ENCODE peak calls at places on chromosomes 7 and 10, in ten cellular contexts. One of them, this sample, is unnamed.
A peak's percentile ranks its signal among the peaks of the same experiment; 100 is the strongest.

GRCh38 chr10:67815571-67816059 is 22.4 kb downstream of the DNAJC12 start:
- DNase-seq in choroid plexus epithelial cell: peak; percentile 27
- DNase-seq in GM06990: no peak
- DNase-seq in T-helper 2 cell: no peak
- DNase-seq in prostate gland: peak; percentile 36
- DNase-seq in RPMI7951: no peak
- DNase-seq in stomach: no peak
- DNase-seq in NCI-H2081: no peak
- DNase-seq in progenitor cell of endocrine pancreas: no peak
- DNase-seq in cardiac muscle cell: no peak
- DNase-seq in this sample: no peak

GRCh38 chr7:41403291-41403690 is 299.6 kb downstream of the INHBA start:
- DNase-seq in stomach: no peak
- DNase-seq in NCI-H2081: no peak
- DNase-seq in GM06990: no peak
- DNase-seq in choroid plexus epithelial cell: no peak
- DNase-seq in T-helper 2 cell: no peak
- DNase-seq in progenitor cell of endocrine pancreas: no peak
- DNase-seq in prostate gland: no peak
- DNase-seq in RPMI7951: peak; percentile 20
- DNase-seq in cardiac muscle cell: no peak
- DNase-seq in this sample: no peak

GRCh38 chr10:93816123-93816747 is 58.5 kb downstream of the LGI1 start:
- DNase-seq in prostate gland: peak; percentile 51
- DNase-seq in NCI-H2081: peak; percentile 77
- DNase-seq in T-helper 2 cell: peak; percentile 4
- DNase-seq in stomach: peak; percentile 63
- DNase-seq in GM06990: peak; percentile 7
- DNase-seq in cardiac muscle cell: peak; percentile 78
- DNase-seq in choroid plexus epithelial cell: peak; percentile 74
- DNase-seq in RPMI7951: peak; percentile 71
- DNase-seq in progenitor cell of endocrine pancreas: peak; percentile 27
- DNase-seq in this sample: peak; percentile 76

GRCh38 chr10:17660921-17661320 is 17.0 kb downstream of the STAM start:
- DNase-seq in choroid plexus epithelial cell: no peak
- DNase-seq in prostate gland: no peak
- DNase-seq in RPMI7951: no peak
- DNase-seq in progenitor cell of endocrine pancreas: no peak
- DNase-seq in cardiac muscle cell: no peak
- DNase-seq in NCI-H2081: no peak
- DNase-seq in GM06990: no peak
- DNase-seq in stomach: no peak
- DNase-seq in T-helper 2 cell: no peak
- DNase-seq in this sample: no peak

GRCh38 chr7:39948375-39948774 is 1.7 kb upstream of the CDK13 start:
- DNase-seq in prostate gland: no peak
- DNase-seq in cardiac muscle cell: no peak
- DNase-seq in choroid plexus epithelial cell: no peak
- DNase-seq in T-helper 2 cell: no peak
- DNase-seq in progenitor cell of endocrine pancreas: no peak
- DNase-seq in GM06990: peak; percentile 26
- DNase-seq in NCI-H2081: no peak
- DNase-seq in stomach: no peak
- DNase-seq in RPMI7951: peak; percentile 7
- DNase-seq in this sample: no peak

GRCh38 chr7:40885503-40885902 is 750.7 kb downstream of the SUGCT start:
- DNase-seq in NCI-H2081: no peak
- DNase-seq in RPMI7951: peak; percentile 80
- DNase-seq in progenitor cell of endocrine pancreas: no peak
- DNase-seq in T-helper 2 cell: no peak
- DNase-seq in stomach: no peak
- DNase-seq in prostate gland: no peak
- DNase-seq in choroid plexus epithelial cell: peak; percentile 71
- DNase-seq in cardiac muscle cell: no peak
- DNase-seq in GM06990: no peak
- DNase-seq in this sample: peak; percentile 34

GRCh38 chr7:156145996-156146395 is 333.7 kb upstream of the SHH start:
- DNase-seq in prostate gland: no peak
- DNase-seq in GM06990: no peak
- DNase-seq in RPMI7951: no peak
- DNase-seq in T-helper 2 cell: no peak
- DNase-seq in progenitor cell of endocrine pancreas: no peak
- DNase-seq in choroid plexus epithelial cell: no peak
- DNase-seq in stomach: no peak
- DNase-seq in cardiac muscle cell: no peak
- DNase-seq in NCI-H2081: no peak
- DNase-seq in this sample: no peak

GRCh38 chr7:9945131-9945530 is 1028.5 kb upstream of the PHF14 start:
- DNase-seq in choroid plexus epithelial cell: no peak
- DNase-seq in stomach: no peak
- DNase-seq in RPMI7951: no peak
- DNase-seq in T-helper 2 cell: no peak
- DNase-seq in cardiac muscle cell: no peak
- DNase-seq in NCI-H2081: no peak
- DNase-seq in prostate gland: no peak
- DNase-seq in progenitor cell of endocrine pancreas: no peak
- DNase-seq in GM06990: no peak
- DNase-seq in this sample: no peak

GRCh38 chr10:93515071-93515962 is 18.9 kb downstream of the CEP55 start:
- DNase-seq in cardiac muscle cell: no peak
- DNase-seq in choroid plexus epithelial cell: no peak
- DNase-seq in T-helper 2 cell: no peak
- DNase-seq in progenitor cell of endocrine pancreas: no peak
- DNase-seq in NCI-H2081: no peak
- DNase-seq in RPMI7951: no peak
- DNase-seq in prostate gland: no peak
- DNase-seq in GM06990: no peak
- DNase-seq in stomach: no peak
- DNase-seq in this sample: peak; percentile 6

GRCh38 chr7:35249537-35249907 is 4.4 kb downstream of the TBX20 start:
- DNase-seq in stomach: no peak
- DNase-seq in GM06990: no peak
- DNase-seq in RPMI7951: no peak
- DNase-seq in choroid plexus epithelial cell: no peak
- DNase-seq in T-helper 2 cell: no peak
- DNase-seq in cardiac muscle cell: peak; percentile 53
- DNase-seq in NCI-H2081: no peak
- DNase-seq in prostate gland: no peak
- DNase-seq in progenitor cell of endocrine pancreas: no peak
- DNase-seq in this sample: no peak

GRCh38 chr10:115432188-115432819 is 339.1 kb downstream of the ATRNL1 start:
- DNase-seq in NCI-H2081: peak; percentile 11
- DNase-seq in progenitor cell of endocrine pancreas: no peak
- DNase-seq in GM06990: no peak
- DNase-seq in stomach: no peak
- DNase-seq in choroid plexus epithelial cell: peak; percentile 60
- DNase-seq in cardiac muscle cell: peak; percentile 40
- DNase-seq in RPMI7951: no peak
- DNase-seq in T-helper 2 cell: no peak
- DNase-seq in prostate gland: no peak
- DNase-seq in this sample: peak; percentile 55

GRCh38 chr10:63684257-63684936 is 163.2 kb downstream of the REEP3 start:
- DNase-seq in T-helper 2 cell: no peak
- DNase-seq in NCI-H2081: no peak
- DNase-seq in stomach: no peak
- DNase-seq in prostate gland: no peak
- DNase-seq in GM06990: no peak
- DNase-seq in choroid plexus epithelial cell: no peak
- DNase-seq in cardiac muscle cell: no peak
- DNase-seq in RPMI7951: no peak
- DNase-seq in progenitor cell of endocrine pancreas: no peak
- DNase-seq in this sample: no peak

GRCh38 chr10:16441106-16441850 is 4.5 kb downstream of the PTER start:
- DNase-seq in T-helper 2 cell: no peak
- DNase-seq in stomach: no peak
- DNase-seq in cardiac muscle cell: no peak
- DNase-seq in progenitor cell of endocrine pancreas: no peak
- DNase-seq in NCI-H2081: no peak
- DNase-seq in GM06990: no peak
- DNase-seq in RPMI7951: peak; percentile 33
- DNase-seq in prostate gland: no peak
- DNase-seq in choroid plexus epithelial cell: peak; percentile 28
- DNase-seq in this sample: peak; percentile 45

GRCh38 chr7:108254259-108254658 is 124.1 kb upstream of the LAMB4 start:
- DNase-seq in progenitor cell of endocrine pancreas: no peak
- DNase-seq in T-helper 2 cell: no peak
- DNase-seq in stomach: no peak
- DNase-seq in NCI-H2081: no peak
- DNase-seq in GM06990: no peak
- DNase-seq in prostate gland: no peak
- DNase-seq in RPMI7951: no peak
- DNase-seq in cardiac muscle cell: no peak
- DNase-seq in choroid plexus epithelial cell: no peak
- DNase-seq in this sample: no peak

GRCh38 chr7:73482746-73483145 is 39.3 kb downstream of the BAZ1B start:
- DNase-seq in RPMI7951: no peak
- DNase-seq in prostate gland: no peak
- DNase-seq in GM06990: no peak
- DNase-seq in choroid plexus epithelial cell: peak; percentile 76
- DNase-seq in T-helper 2 cell: no peak
- DNase-seq in cardiac muscle cell: no peak
- DNase-seq in progenitor cell of endocrine pancreas: no peak
- DNase-seq in NCI-H2081: no peak
- DNase-seq in stomach: no peak
- DNase-seq in this sample: no peak

GRCh38 chr10:132078746-132079345 is 13.1 kb downstream of the JAKMIP3 start:
- DNase-seq in RPMI7951: no peak
- DNase-seq in progenitor cell of endocrine pancreas: no peak
- DNase-seq in GM06990: no peak
- DNase-seq in cardiac muscle cell: no peak
- DNase-seq in stomach: no peak
- DNase-seq in NCI-H2081: no peak
- DNase-seq in T-helper 2 cell: no peak
- DNase-seq in prostate gland: no peak
- DNase-seq in choroid plexus epithelial cell: no peak
- DNase-seq in this sample: no peak

GRCh38 chr7:151308791-151309190 is 32.8 kb upstream of the NUB1 start:
- DNase-seq in cardiac muscle cell: no peak
- DNase-seq in prostate gland: no peak
- DNase-seq in GM06990: no peak
- DNase-seq in progenitor cell of endocrine pancreas: no peak
- DNase-seq in T-helper 2 cell: no peak
- DNase-seq in stomach: no peak
- DNase-seq in RPMI7951: no peak
- DNase-seq in choroid plexus epithelial cell: no peak
- DNase-seq in NCI-H2081: no peak
- DNase-seq in this sample: no peak